ENCODE peak calls at places on chromosomes 1 and 21, in ten cellular contexts. S is head of caudate nucleus; V is heart right ventricle; T is activated CD4-positive, alpha-beta T cell treated with anti-CD3 and anti-CD28 coated beads for 48 hours; B is hepatocyte; N is Jurkat, Clone E6-1; E is astrocyte of the spinal cord; G is nephron progenitor cell; K is WTC11; Z is stimulated activated CD4-positive, alpha-beta T cell treated with anti-CD3 and anti-CD28 coated beads, Interleukin-15, amount 100 ng/mL, for 1 hour. J is an unnamed sample.

GRCh38 chr1:155307247-155307740 is 1.4 kb upstream of the FDPS start:
- DNase-seq in V (no peak), Z (no peak), T (no peak), N (peak), E (peak), S (no peak), K (no peak), G (no peak), B (peak), J (no peak)

GRCh38 chr1:167489581-167490340 is 28.6 kb downstream of the CD247 start:
- DNase-seq in S (no peak), K (peak), T (peak), Z (no peak), V (no peak), G (peak), B (no peak), E (no peak), N (no peak), J (no peak)

GRCh38 chr1:217407426-217407825 is 223.5 kb downstream of the GPATCH2 start:
- DNase-seq in G (no peak), B (no peak), T (no peak), Z (no peak), N (no peak), E (no peak), V (no peak), S (no peak), K (no peak), J (no peak)

GRCh38 chr21:19899645-19900044 is 1098.6 kb upstream of the NCAM2 start:
- DNase-seq in V (no peak), T (no peak), Z (no peak), N (no peak), S (no peak), G (no peak), K (no peak), E (no peak), B (no peak), J (no peak)

GRCh38 chr1:109878531-109878930 is 32.1 kb upstream of the CSF1 start:
- DNase-seq in G (no peak), T (no peak), B (no peak), V (no peak), Z (no peak), S (no peak), K (no peak), E (no peak), N (no peak), J (no peak)

GRCh38 chr1:156601122-156601830 is at the start of gene GPATCH4:
- DNase-seq in K (peak), T (peak), S (peak), Z (peak), B (peak), E (peak), N (peak), V (peak), G (peak), J (peak)

GRCh38 chr1:29624747-29625420 is 388.6 kb downstream of the PTPRU start:
- DNase-seq in T (no peak), N (no peak), Z (no peak), K (no peak), B (no peak), S (no peak), E (no peak), G (no peak), V (no peak), J (no peak)

GRCh38 chr21:41098076-41098475 is 69.9 kb upstream of the BACE2 start:
- DNase-seq in N (no peak), V (no peak), E (no peak), B (no peak), Z (no peak), G (no peak), T (no peak), K (no peak), S (no peak), J (no peak)

GRCh38 chr1:246836169-246836568 is 95.6 kb downstream of the AHCTF1 start:
- DNase-seq in E (no peak), S (no peak), V (no peak), T (no peak), N (no peak), G (no peak), Z (no peak), B (no peak), K (no peak), J (no peak)

GRCh38 chr21:28767523-28767922 is 225.2 kb downstream of the LTN1 start:
- DNase-seq in Z (no peak), E (no peak), T (peak), V (no peak), G (no peak), S (no peak), B (no peak), N (no peak), K (no peak), J (no peak)

GRCh38 chr21:41952568-41953248 is 1.1 kb downstream of the C2CD2 start:
- DNase-seq in Z (no peak), V (no peak), S (no peak), B (no peak), N (no peak), T (no peak), G (peak), E (no peak), K (peak), J (no peak)

GRCh38 chr1:220915117-220915440 is 35.8 kb downstream of the HLX start:
- DNase-seq in N (no peak), V (no peak), T (no peak), G (no peak), E (no peak), K (no peak), Z (no peak), B (no peak), S (no peak), J (no peak)